ENCODE peak calls at places on chromosome 10, in six cellular contexts. B is CD8-positive, alpha-beta T cell; U is GM12865; T is A549; L is Calu3; E is neural progenitor cell. Y is an unnamed sample.
A peak's percentile ranks its signal among the peaks of the same experiment; 100 is the strongest.

GRCh38 chr10:28892818-28893547 is 215.7 kb downstream of the BAMBI start:
- DNase-seq in B (no peak), U (no peak), T (no peak), L (no peak), E (no peak), Y (no peak)

GRCh38 chr10:75508814-75509306 is 77.4 kb downstream of the LRMDA start:
- DNase-seq in B (no peak), U (peak; percentile 34), T (no peak), L (no peak), E (no peak), Y (no peak)

GRCh38 chr10:70418229-70418628 is 14.3 kb downstream of the EIF4EBP2 start:
- DNase-seq in B (no peak), U (no peak), T (peak; percentile 10), L (no peak), E (no peak), Y (no peak)

GRCh38 chr10:32929634-32930033 is 28.4 kb downstream of the ITGB1 start:
- DNase-seq in B (no peak), U (no peak), T (no peak), L (no peak), E (no peak), Y (no peak)

GRCh38 chr10:103638948-103639347 is 145.4 kb downstream of the NEURL1 start:
- DNase-seq in B (no peak), U (no peak), T (no peak), L (no peak), E (no peak), Y (no peak)

GRCh38 chr10:87685832-87686589 is 26.3 kb downstream of the PAPSS2 start:
- DNase-seq in B (no peak), U (no peak), T (no peak), L (no peak), E (no peak), Y (no peak)

GRCh38 chr10:90289037-90289436 is 568.8 kb downstream of the HTR7 start:
- DNase-seq in B (no peak), U (peak; percentile 59), T (no peak), L (no peak), E (no peak), Y (no peak)

GRCh38 chr10:46523881-46524470 is 32.5 kb downstream of the GPRIN2 start:
- DNase-seq in B (no peak), U (no peak), T (peak; percentile 98), L (peak; percentile 74), E (no peak), Y (peak; percentile 48)

GRCh38 chr10:26235761-26236160 is 19.2 kb downstream of the GAD2 start:
- DNase-seq in B (no peak), U (no peak), T (no peak), L (no peak), E (no peak), Y (no peak)

GRCh38 chr10:11511325-11511724 is 100.1 kb downstream of the USP6NL start:
- DNase-seq in B (no peak), U (no peak), T (no peak), L (no peak), E (no peak), Y (no peak)

GRCh38 chr10:571643-572042 is 117.8 kb downstream of the DIP2C start:
- DNase-seq in B (no peak), U (no peak), T (no peak), L (no peak), E (no peak), Y (no peak)

GRCh38 chr10:46285966-46286620 is 704 bp upstream of the ANTXRL start:
- DNase-seq in B (no peak), U (no peak), T (no peak), L (no peak), E (no peak), Y (no peak)

GRCh38 chr10:48458662-48459048 is 146.2 kb downstream of the ARHGAP22 start:
- DNase-seq in B (no peak), U (no peak), T (no peak), L (no peak), E (no peak), Y (no peak)

GRCh38 chr10:71367279-71367678 is 29.4 kb upstream of the CDH23 start:
- DNase-seq in B (no peak), U (no peak), T (no peak), L (no peak), E (no peak), Y (no peak)

GRCh38 chr10:36531621-36532020 is 593.8 kb upstream of the ANKRD30A start:
- DNase-seq in B (no peak), U (no peak), T (no peak), L (no peak), E (no peak), Y (no peak)

GRCh38 chr10:77510294-77510693 is 127.3 kb downstream of the KCNMA1 start:
- DNase-seq in B (no peak), U (no peak), T (no peak), L (no peak), E (no peak), Y (no peak)

GRCh38 chr10:84876116-84876999 is 548.0 kb downstream of the CCSER2 start:
- DNase-seq in B (no peak), U (no peak), T (no peak), L (no peak), E (no peak), Y (no peak)

GRCh38 chr10:62580396-62580795 is 206.2 kb downstream of the ZNF365 start:
- DNase-seq in B (no peak), U (no peak), T (no peak), L (no peak), E (no peak), Y (no peak)

GRCh38 chr10:69409968-69410367 is 6.8 kb downstream of the TACR2 start:
- DNase-seq in B (no peak), U (peak; percentile 77), T (no peak), L (no peak), E (no peak), Y (no peak)

GRCh38 chr10:132113206-132113605 is 47.5 kb downstream of the JAKMIP3 start:
- DNase-seq in B (no peak), U (no peak), T (no peak), L (no peak), E (no peak), Y (no peak)

GRCh38 chr10:29621161-29621560 is 13.6 kb downstream of the SVIL start:
- DNase-seq in B (no peak), U (no peak), T (peak; percentile 15), L (no peak), E (peak; percentile 80), Y (no peak)

GRCh38 chr10:48455392-48456151 is 149.1 kb downstream of the MAPK8 start:
- DNase-seq in B (no peak), U (no peak), T (no peak), L (no peak), E (no peak), Y (no peak)

GRCh38 chr10:117271427-117271826 is 30.5 kb downstream of the SLC18A2 start:
- DNase-seq in B (no peak), U (no peak), T (no peak), L (no peak), E (no peak), Y (no peak)

GRCh38 chr10:47145290-47145934 is 154.6 kb upstream of the GDF10 start:
- DNase-seq in B (no peak), U (no peak), T (no peak), L (no peak), E (no peak), Y (no peak)

GRCh38 chr10:22999942-23000341 is 72.1 kb downstream of the ARMC3 start:
- DNase-seq in B (no peak), U (no peak), T (no peak), L (no peak), E (peak; percentile 16), Y (no peak)
- TF ChIP-seq CTCF in B (no peak), U (no peak), T (no peak), L (no peak), E (peak; percentile 6), Y (no peak)

DNA sequence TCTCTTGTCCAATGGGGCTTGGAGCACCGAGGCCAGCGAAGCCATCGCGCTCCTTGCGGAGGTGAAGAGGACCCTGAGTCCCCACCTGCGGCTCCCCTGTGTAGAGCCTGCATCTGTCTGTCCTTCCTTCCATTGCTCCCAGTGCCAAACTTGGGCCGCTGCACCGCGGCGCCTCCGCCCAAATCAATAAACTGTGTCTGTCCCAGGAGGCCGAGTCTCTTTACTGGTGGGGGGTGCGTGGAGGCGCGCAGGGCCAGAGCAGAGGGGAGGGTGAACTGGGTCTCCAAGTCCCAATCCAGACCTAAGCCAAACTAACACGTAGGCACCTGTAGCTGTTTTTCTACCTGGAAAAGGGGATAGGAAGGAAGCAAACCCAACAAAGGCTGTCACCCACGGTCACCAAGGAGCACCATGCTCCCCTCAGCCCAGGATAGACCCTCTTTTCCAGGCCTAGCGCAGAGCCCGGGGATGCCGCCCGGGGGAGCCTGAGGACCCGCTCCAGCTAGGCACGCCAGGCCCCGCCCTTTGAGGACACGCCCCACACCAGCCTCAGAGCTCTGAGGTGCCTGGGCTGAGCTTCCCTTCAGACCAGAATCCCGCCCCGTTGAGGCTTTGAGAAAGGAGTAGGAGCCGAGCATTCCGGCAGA is 1.2 kb upstream of the CHAT start:
- DNase-seq in B (no peak), U (no peak), T (no peak), L (peak; percentile 9), E (peak; percentile 86), Y (no peak)
- TF ChIP-seq CTCF in B (no peak), U (no peak), T (no peak), L (no peak), E (peak; percentile 36), Y (no peak)

GRCh38 chr10:112792487-112793196 is 157.4 kb upstream of the TCF7L2 start:
- DNase-seq in B (no peak), U (no peak), T (no peak), L (no peak), E (peak; percentile 58), Y (no peak)

GRCh38 chr10:112797221-112797620 is 152.8 kb upstream of the TCF7L2 start:
- DNase-seq in B (no peak), U (no peak), T (no peak), L (no peak), E (peak; percentile 69), Y (no peak)

GRCh38 chr10:112794201-112794600 is 155.8 kb upstream of the TCF7L2 start:
- DNase-seq in B (no peak), U (no peak), T (no peak), L (no peak), E (no peak), Y (no peak)

GRCh38 chr10:112793197-112793921 is 156.7 kb upstream of the TCF7L2 start:
- DNase-seq in B (no peak), U (no peak), T (no peak), L (no peak), E (no peak), Y (no peak)

DNA sequence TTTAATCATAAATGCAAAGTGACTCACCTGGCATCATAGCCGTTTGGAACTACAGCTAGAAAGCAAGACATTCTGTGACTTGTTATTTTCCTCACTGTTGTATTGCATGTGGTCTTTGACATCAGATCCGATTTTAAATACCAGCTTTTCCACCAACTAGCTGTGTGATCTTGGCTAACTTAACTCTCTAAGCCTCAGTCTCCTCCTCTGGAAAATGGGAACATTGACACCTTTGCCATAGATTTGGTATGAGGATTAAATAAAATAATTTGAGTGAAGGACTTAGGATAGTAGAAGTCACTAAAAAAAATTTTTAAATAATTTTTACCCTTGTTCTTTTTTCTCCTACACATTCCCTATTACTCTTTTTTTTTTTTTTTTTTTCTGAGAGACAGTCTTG is 155.0 kb upstream of the TCF7L2 start:
- DNase-seq in B (no peak), U (no peak), T (no peak), L (no peak), E (no peak), Y (no peak)
- TF ChIP-seq CTCF in B (no peak), U (no peak), T (no peak), L (no peak), E (no peak), Y (no peak)

GRCh38 chr10:110016037-110016436 is 8.3 kb downstream of the ADD3 start:
- DNase-seq in B (no peak), U (peak; percentile 25), T (peak; percentile 52), L (no peak), E (peak; percentile 82), Y (no peak)
- TF ChIP-seq CTCF in B (peak; percentile 16), U (no peak), T (peak; percentile 52), L (no peak), E (peak; percentile 34), Y (no peak)